ENCODE peak calls at places on chromosomes 11 and 22, in six cellular contexts. C is pancreas, G is fibroblast of lung, I is NB4, M is fibroblast of pulmonary artery, J is hepatocyte. E is an unnamed sample.
A peak's percentile ranks its signal among the peaks of the same experiment; 100 is the strongest.

GRCh38 chr11:70650075-70650909 is 252.0 kb downstream of the CTTN start:
- DNase-seq in J (peak; percentile 91), M (peak; percentile 68), I (peak; percentile 80), G (peak; percentile 69), C (peak; percentile 57), E (peak; percentile 50)

GRCh38 chr11:86515297-86516094 is 140.8 kb downstream of the CCDC81 start:
- DNase-seq in M (peak; percentile 76), G (peak; percentile 93), J (peak; percentile 60), I (no peak), C (no peak), E (peak; percentile 68)

GRCh38 chr11:127074151-127074761 is 73.7 kb upstream of the KIRREL3 start:
- DNase-seq in J (peak; percentile 70), I (peak; percentile 71), M (peak; percentile 40), C (peak; percentile 22), G (peak; percentile 75), E (peak; percentile 8)

GRCh38 chr11:46319074-46319453 is 28.2 kb upstream of the DGKZ start:
- DNase-seq in C (no peak), G (no peak), J (no peak), M (no peak), I (no peak), E (no peak)

GRCh38 chr11:128054323-128054910 is 532.9 kb downstream of the ETS1 start:
- DNase-seq in J (no peak), C (no peak), G (peak; percentile 70), M (no peak), I (no peak), E (no peak)

GRCh38 chr11:17313349-17314231 is 37.1 kb downstream of the NUCB2 start:
- DNase-seq in I (no peak), C (no peak), J (no peak), M (no peak), G (no peak), E (no peak)

GRCh38 chr11:114725623-114726022 is 47.3 kb downstream of the NXPE2 start:
- DNase-seq in G (no peak), J (no peak), I (no peak), C (no peak), M (no peak), E (no peak)

GRCh38 chr11:106070606-106071005 is 6.5 kb downstream of the KBTBD3 start:
- DNase-seq in G (no peak), J (no peak), C (no peak), I (no peak), M (peak; percentile 28), E (no peak)

GRCh38 chr11:67052891-67053290 is 3.8 kb upstream of the RHOD start:
- DNase-seq in I (no peak), M (no peak), G (no peak), J (no peak), C (no peak), E (no peak)

GRCh38 chr11:62980133-62980760 is 4.5 kb downstream of the SLC22A6 start:
- DNase-seq in I (peak; percentile 28), M (peak; percentile 30), J (peak; percentile 48), G (no peak), C (no peak), E (no peak)

GRCh38 chr11:122678406-122678805 is 22.9 kb downstream of the UBASH3B start:
- DNase-seq in G (no peak), M (no peak), C (no peak), J (no peak), I (no peak), E (no peak)

GRCh38 chr11:122679441-122679840 is 23.9 kb downstream of the UBASH3B start:
- DNase-seq in J (no peak), M (no peak), G (no peak), C (no peak), I (no peak), E (no peak)

GRCh38 chr11:122676638-122677037 is 21.1 kb downstream of the UBASH3B start:
- DNase-seq in M (no peak), G (no peak), C (no peak), J (no peak), I (no peak), E (no peak)

GRCh38 chr11:122673706-122674105 is 18.2 kb downstream of the UBASH3B start:
- DNase-seq in C (no peak), G (peak; percentile 29), M (peak; percentile 40), I (no peak), J (no peak), E (no peak)

DNA sequence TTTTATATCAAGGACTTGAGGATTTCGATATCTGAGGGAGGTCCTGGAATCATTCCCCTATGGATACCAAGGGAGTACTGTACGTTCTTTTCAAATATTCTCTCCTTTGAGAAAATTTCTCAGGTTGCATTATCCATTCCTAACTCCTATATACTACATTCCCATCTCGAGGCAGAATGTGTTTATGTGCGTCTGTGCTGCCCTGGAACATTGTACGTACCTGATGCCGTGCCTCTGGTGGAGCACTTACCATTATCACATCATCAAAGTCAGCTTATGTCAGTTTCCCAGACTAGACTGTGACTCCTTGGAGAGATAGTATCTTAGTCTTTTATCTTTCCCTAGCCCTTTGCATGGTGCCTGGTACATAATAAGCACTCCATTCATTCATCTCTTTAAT is 21.7 kb downstream of the UBASH3B start:
- DNase-seq in G (no peak), M (no peak), I (no peak), C (no peak), J (no peak), E (no peak)
- H3K4me3 ChIP-seq in G (no peak overlapping the region), M (no peak overlapping the region), I (no peak overlapping the region), C (no peak overlapping the region), J (no peak overlapping the region), E (no peak overlapping the region)

GRCh38 chr22:21726650-21727049 is 8.9 kb downstream of the YPEL1 start:
- DNase-seq in M (peak; percentile 11), J (peak; percentile 51), C (peak; percentile 30), G (no peak), I (peak; percentile 55), E (no peak)
- TF ChIP-seq CTCF in M (peak; percentile 29), J (peak; percentile 27), C (no peak), G (no peak), I (peak; percentile 33), E (peak; percentile 13)

GRCh38 chr22:17968126-17968525 is 56.2 kb downstream of the MICAL3 start:
- DNase-seq in M (no peak), I (no peak), C (no peak), J (no peak), G (no peak), E (no peak)

GRCh38 chr22:17972385-17973181 is 51.8 kb downstream of the MICAL3 start:
- DNase-seq in G (peak; percentile 86), M (peak; percentile 93), J (no peak), I (no peak), C (peak; percentile 24), E (peak; percentile 56)

GRCh38 chr22:17969732-17970131 is 54.6 kb downstream of the MICAL3 start:
- DNase-seq in J (peak; percentile 65), M (peak; percentile 96), C (no peak), G (peak; percentile 97), I (no peak), E (peak; percentile 86)

GRCh38 chr22:17971711-17972110 is 52.6 kb downstream of the MICAL3 start:
- DNase-seq in M (no peak), J (no peak), C (no peak), I (no peak), G (no peak), E (no peak)

GRCh38 chr22:17970205-17970708 is 54.1 kb downstream of the MICAL3 start:
- DNase-seq in I (no peak), J (no peak), M (peak; percentile 34), C (no peak), G (peak; percentile 62), E (no peak)
- H3K4me3 ChIP-seq in I (no peak overlapping the region), J (no peak overlapping the region), M (no peak overlapping the region), C (no peak overlapping the region), G (no peak overlapping the region), E (no peak overlapping the region)

DNA sequence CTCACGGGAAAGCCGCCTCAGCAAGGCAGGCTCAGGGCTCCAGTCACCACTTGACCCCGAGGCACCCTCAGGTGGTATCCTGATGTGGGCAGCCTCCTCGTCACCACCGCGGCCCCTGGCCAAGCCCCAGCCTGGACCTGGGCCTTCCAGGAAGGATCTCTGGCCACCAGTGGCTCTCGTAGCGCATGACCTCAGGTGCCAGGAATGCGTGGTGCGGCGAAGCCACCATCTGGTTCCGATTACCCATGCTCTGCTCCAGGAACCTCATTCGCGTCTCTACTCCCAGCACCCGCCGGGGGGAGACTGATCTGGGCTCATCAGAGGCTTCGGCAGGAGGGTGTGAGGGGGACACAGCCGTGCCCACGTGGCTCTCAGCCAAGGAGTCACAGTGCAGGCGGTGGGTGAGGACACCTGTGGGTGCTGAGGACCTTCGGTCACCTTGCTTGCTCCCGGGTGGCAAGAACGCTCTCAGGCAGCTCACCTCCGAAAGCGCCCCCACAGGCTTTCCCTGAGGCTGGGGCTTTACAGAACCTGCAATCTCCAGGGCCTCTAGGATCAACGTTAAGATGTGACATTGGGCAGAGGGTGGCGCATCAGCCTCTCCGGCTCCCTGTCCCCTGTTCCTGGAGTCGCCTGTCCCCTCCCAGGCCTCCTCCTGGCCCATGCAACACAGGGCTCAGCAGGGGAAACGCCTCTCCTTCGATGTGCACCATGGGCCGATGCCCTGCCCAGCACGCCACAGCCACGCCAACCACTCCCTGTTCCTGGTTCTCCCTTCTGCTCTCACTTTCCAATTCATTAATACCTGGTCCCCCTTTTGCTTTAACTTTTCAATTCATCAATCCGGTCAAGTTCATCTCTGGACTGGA is 39.0 kb downstream of the TBX1 start:
- DNase-seq in M (peak; percentile 72), C (no peak), J (peak; percentile 69), I (no peak), G (peak; percentile 97), E (peak; percentile 95)
- TF ChIP-seq CTCF in M (no peak), C (no peak), J (peak; percentile 3), I (no peak), G (no peak), E (peak; percentile 17)